ENCODE peak calls at places on chromosomes 5 and 9, in seven cellular contexts. One of them, this sample, is unnamed.

GRCh38 chr9:17219261-17219660 is 84.4 kb downstream of the CNTLN start:
- DNase-seq in neuronal stem cell: no peak
- DNase-seq in IMR-90: peak; percentile 10
- DNase-seq in mesendoderm: no peak
- DNase-seq in H9: no peak
- DNase-seq in mesenchymal stem cell: peak; percentile 5
- DNase-seq in trophoblast cell: peak; percentile 19
- DNase-seq in this sample: no peak

GRCh38 chr9:137461663-137462395 is 2.7 kb upstream of the NSMF start:
- DNase-seq in neuronal stem cell: no peak
- DNase-seq in IMR-90: no peak
- DNase-seq in mesendoderm: peak; percentile 82
- DNase-seq in H9: peak; percentile 94
- DNase-seq in mesenchymal stem cell: peak; percentile 43
- DNase-seq in trophoblast cell: peak; percentile 58
- DNase-seq in this sample: peak; percentile 66

GRCh38 chr5:7770436-7770835 is 80.5 kb downstream of the CFAP90 start:
- DNase-seq in neuronal stem cell: no peak
- DNase-seq in IMR-90: no peak
- DNase-seq in mesendoderm: no peak
- DNase-seq in H9: no peak
- DNase-seq in mesenchymal stem cell: no peak
- DNase-seq in trophoblast cell: no peak
- DNase-seq in this sample: no peak

GRCh38 chr5:36948041-36948440 is 71.5 kb downstream of the NIPBL start:
- DNase-seq in neuronal stem cell: no peak
- DNase-seq in IMR-90: peak; percentile 43
- DNase-seq in mesendoderm: no peak
- DNase-seq in H9: no peak
- DNase-seq in mesenchymal stem cell: peak; percentile 16
- DNase-seq in trophoblast cell: peak; percentile 31
- DNase-seq in this sample: no peak

GRCh38 chr9:33988219-33988890 is 60.3 kb downstream of the UBAP2 start:
- DNase-seq in neuronal stem cell: no peak
- DNase-seq in IMR-90: peak; percentile 43
- DNase-seq in mesendoderm: no peak
- DNase-seq in H9: no peak
- DNase-seq in mesenchymal stem cell: peak; percentile 5
- DNase-seq in trophoblast cell: no peak
- DNase-seq in this sample: no peak

GRCh38 chr5:87300744-87301143 is 33.1 kb downstream of the RASA1 start:
- DNase-seq in neuronal stem cell: no peak
- DNase-seq in IMR-90: peak; percentile 94
- DNase-seq in mesendoderm: peak; percentile 62
- DNase-seq in H9: no peak
- DNase-seq in mesenchymal stem cell: peak; percentile 94
- DNase-seq in trophoblast cell: peak; percentile 71
- DNase-seq in this sample: no peak

GRCh38 chr9:5499889-5500398 is 10.4 kb upstream of the PDCD1LG2 start:
- DNase-seq in neuronal stem cell: no peak
- DNase-seq in IMR-90: peak; percentile 68
- DNase-seq in mesendoderm: no peak
- DNase-seq in H9: no peak
- DNase-seq in mesenchymal stem cell: peak; percentile 42
- DNase-seq in trophoblast cell: no peak
- DNase-seq in this sample: no peak

GRCh38 chr9:134768332-134769083 is 112.1 kb upstream of the FCN2 start:
- DNase-seq in neuronal stem cell: no peak
- DNase-seq in IMR-90: no peak
- DNase-seq in mesendoderm: no peak
- DNase-seq in H9: no peak
- DNase-seq in mesenchymal stem cell: no peak
- DNase-seq in trophoblast cell: no peak
- DNase-seq in this sample: no peak

GRCh38 chr5:141039517-141039916 is 11.7 kb upstream of the PCDHB1 start:
- DNase-seq in neuronal stem cell: no peak
- DNase-seq in IMR-90: no peak
- DNase-seq in mesendoderm: peak; percentile 18
- DNase-seq in H9: no peak
- DNase-seq in mesenchymal stem cell: no peak
- DNase-seq in trophoblast cell: no peak
- DNase-seq in this sample: no peak

GRCh38 chr5:1232780-1233179 is 7.6 kb downstream of the SLC6A18 start:
- DNase-seq in neuronal stem cell: no peak
- DNase-seq in IMR-90: no peak
- DNase-seq in mesendoderm: no peak
- DNase-seq in H9: no peak
- DNase-seq in mesenchymal stem cell: no peak
- DNase-seq in trophoblast cell: no peak
- DNase-seq in this sample: no peak

GRCh38 chr5:54480296-54480695 is 24.8 kb downstream of the HSPB3 start:
- DNase-seq in neuronal stem cell: no peak
- DNase-seq in IMR-90: peak; percentile 23
- DNase-seq in mesendoderm: no peak
- DNase-seq in H9: no peak
- DNase-seq in mesenchymal stem cell: no peak
- DNase-seq in trophoblast cell: no peak
- DNase-seq in this sample: no peak

GRCh38 chr5:169116961-169117461 is 183.9 kb downstream of the SLIT3 start:
- DNase-seq in neuronal stem cell: no peak
- DNase-seq in IMR-90: no peak
- DNase-seq in mesendoderm: peak; percentile 92
- DNase-seq in H9: peak; percentile 87
- DNase-seq in mesenchymal stem cell: no peak
- DNase-seq in trophoblast cell: no peak
- DNase-seq in this sample: peak; percentile 43

GRCh38 chr9:112059145-112059979 is 115.7 kb downstream of the SUSD1 start:
- DNase-seq in neuronal stem cell: no peak
- DNase-seq in IMR-90: peak; percentile 92
- DNase-seq in mesendoderm: no peak
- DNase-seq in H9: no peak
- DNase-seq in mesenchymal stem cell: peak; percentile 94
- DNase-seq in trophoblast cell: peak; percentile 50
- DNase-seq in this sample: no peak

GRCh38 chr9:68669189-68669588 is 35.9 kb upstream of the PIP5K1B start:
- DNase-seq in neuronal stem cell: no peak
- DNase-seq in IMR-90: no peak
- DNase-seq in mesendoderm: no peak
- DNase-seq in H9: no peak
- DNase-seq in mesenchymal stem cell: no peak
- DNase-seq in trophoblast cell: no peak
- DNase-seq in this sample: no peak

GRCh38 chr5:34652916-34653315 is 3.2 kb upstream of the RAI14 start:
- DNase-seq in neuronal stem cell: no peak
- DNase-seq in IMR-90: peak; percentile 74
- DNase-seq in mesendoderm: no peak
- DNase-seq in H9: no peak
- DNase-seq in mesenchymal stem cell: no peak
- DNase-seq in trophoblast cell: no peak
- DNase-seq in this sample: no peak

GRCh38 chr9:106035810-106036209 is 341.5 kb downstream of the TMEM38B start:
- DNase-seq in neuronal stem cell: no peak
- DNase-seq in IMR-90: no peak
- DNase-seq in mesendoderm: no peak
- DNase-seq in H9: no peak
- DNase-seq in mesenchymal stem cell: no peak
- DNase-seq in trophoblast cell: no peak
- DNase-seq in this sample: no peak

GRCh38 chr5:116454417-116454927 is 120.2 kb downstream of the SEMA6A start:
- DNase-seq in neuronal stem cell: no peak
- DNase-seq in IMR-90: peak; percentile 92
- DNase-seq in mesendoderm: peak; percentile 47
- DNase-seq in H9: no peak
- DNase-seq in mesenchymal stem cell: peak; percentile 96
- DNase-seq in trophoblast cell: no peak
- DNase-seq in this sample: no peak

GRCh38 chr9:129318121-129319075 is 140.3 kb upstream of the IER5L start:
- DNase-seq in neuronal stem cell: no peak
- DNase-seq in IMR-90: no peak
- DNase-seq in mesendoderm: no peak
- DNase-seq in H9: peak; percentile 28
- DNase-seq in mesenchymal stem cell: peak; percentile 47
- DNase-seq in trophoblast cell: peak; percentile 98
- DNase-seq in this sample: no peak

DNA sequence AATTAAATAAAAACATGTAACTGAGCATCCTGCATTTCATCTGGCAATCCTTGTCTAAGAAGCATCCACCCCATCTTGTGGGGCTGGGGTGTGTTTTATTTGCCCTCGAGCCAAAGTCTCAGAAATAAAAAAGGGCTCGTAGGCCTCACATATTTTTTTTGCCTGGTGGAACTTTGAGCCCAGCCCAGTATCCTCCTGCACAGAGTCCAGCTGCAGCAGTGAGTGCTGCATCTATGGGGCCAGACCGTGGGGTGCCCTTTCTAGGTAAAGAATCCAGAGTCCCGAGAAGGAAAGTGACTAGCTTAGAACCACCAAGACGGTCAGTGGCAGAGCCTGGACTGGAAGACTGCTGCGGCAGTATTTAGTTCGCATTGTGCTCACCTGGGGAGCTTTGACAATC is 33.1 kb downstream of the NEURL1B start:
- DNase-seq in neuronal stem cell: no peak
- DNase-seq in IMR-90: no peak
- DNase-seq in mesendoderm: no peak
- DNase-seq in H9: no peak
- DNase-seq in mesenchymal stem cell: no peak
- DNase-seq in trophoblast cell: no peak
- DNase-seq in this sample: no peak
- H2BK5ac ChIP-seq in neuronal stem cell: no peak overlapping the region
- H2BK5ac ChIP-seq in IMR-90: no peak overlapping the region
- H2BK5ac ChIP-seq in mesendoderm: no peak overlapping the region
- H2BK5ac ChIP-seq in H9: no peak overlapping the region
- H2BK5ac ChIP-seq in mesenchymal stem cell: no peak overlapping the region
- H2BK5ac ChIP-seq in trophoblast cell: no peak overlapping the region
- H2BK5ac ChIP-seq in this sample: no peak overlapping the region

DNA sequence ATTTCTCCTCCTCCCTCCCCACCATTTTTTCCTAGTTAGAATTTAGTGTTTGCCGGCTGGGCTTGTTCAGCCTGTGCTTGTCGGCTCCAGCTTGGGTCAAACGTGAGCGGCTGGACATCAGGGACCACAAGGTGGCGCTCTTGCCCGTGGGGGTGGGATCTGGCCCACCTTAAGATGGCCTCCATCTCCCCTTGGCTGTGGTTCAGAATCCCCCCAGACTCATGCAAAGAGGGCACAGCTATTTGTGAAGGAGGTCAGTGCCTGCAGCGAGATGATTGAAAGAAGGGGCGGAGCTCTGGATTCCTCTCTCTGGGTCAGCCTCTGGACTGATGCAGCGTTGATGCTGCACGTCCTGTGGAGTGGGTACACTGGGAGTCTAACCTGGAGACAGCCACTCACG is 283.3 kb upstream of the TUT7 start:
- DNase-seq in neuronal stem cell: peak; percentile 89
- DNase-seq in IMR-90: peak; percentile 39
- DNase-seq in mesendoderm: peak; percentile 79
- DNase-seq in H9: peak; percentile 83
- DNase-seq in mesenchymal stem cell: no peak
- DNase-seq in trophoblast cell: peak; percentile 44
- DNase-seq in this sample: peak; percentile 92
- H2BK5ac ChIP-seq in neuronal stem cell: no peak overlapping the region
- H2BK5ac ChIP-seq in IMR-90: no peak overlapping the region
- H2BK5ac ChIP-seq in mesendoderm: no peak overlapping the region
- H2BK5ac ChIP-seq in H9: no peak overlapping the region
- H2BK5ac ChIP-seq in mesenchymal stem cell: no peak overlapping the region
- H2BK5ac ChIP-seq in trophoblast cell: no peak overlapping the region
- H2BK5ac ChIP-seq in this sample: no peak overlapping the region

DNA sequence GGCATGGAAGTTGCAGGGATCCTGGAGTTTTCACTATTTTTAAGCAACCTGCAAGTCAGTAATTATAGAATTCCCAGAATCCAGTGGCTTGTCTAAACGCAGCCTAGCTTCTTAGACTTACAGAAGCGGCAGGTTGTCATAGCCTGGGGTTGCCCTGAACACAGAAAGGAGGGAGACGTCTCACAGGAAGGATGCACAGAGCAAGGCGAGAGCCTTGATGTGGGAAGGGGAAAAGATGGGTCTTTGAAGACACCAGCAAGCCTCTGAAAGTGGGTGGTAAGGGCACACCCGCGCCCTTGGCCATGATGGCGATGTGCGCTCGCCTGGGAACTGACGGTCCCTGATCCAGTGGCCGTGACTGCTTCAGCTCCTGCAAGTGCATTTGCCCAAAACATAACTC is 17.2 kb downstream of the FBP1 start:
- DNase-seq in neuronal stem cell: no peak
- DNase-seq in IMR-90: no peak
- DNase-seq in mesendoderm: no peak
- DNase-seq in H9: no peak
- DNase-seq in mesenchymal stem cell: no peak
- DNase-seq in trophoblast cell: no peak
- DNase-seq in this sample: no peak
- H2BK5ac ChIP-seq in neuronal stem cell: peak overlapping the region; percentile 15
- H2BK5ac ChIP-seq in IMR-90: no peak overlapping the region
- H2BK5ac ChIP-seq in mesendoderm: no peak overlapping the region
- H2BK5ac ChIP-seq in H9: no peak overlapping the region
- H2BK5ac ChIP-seq in mesenchymal stem cell: no peak overlapping the region
- H2BK5ac ChIP-seq in trophoblast cell: no peak overlapping the region
- H2BK5ac ChIP-seq in this sample: no peak overlapping the region

DNA sequence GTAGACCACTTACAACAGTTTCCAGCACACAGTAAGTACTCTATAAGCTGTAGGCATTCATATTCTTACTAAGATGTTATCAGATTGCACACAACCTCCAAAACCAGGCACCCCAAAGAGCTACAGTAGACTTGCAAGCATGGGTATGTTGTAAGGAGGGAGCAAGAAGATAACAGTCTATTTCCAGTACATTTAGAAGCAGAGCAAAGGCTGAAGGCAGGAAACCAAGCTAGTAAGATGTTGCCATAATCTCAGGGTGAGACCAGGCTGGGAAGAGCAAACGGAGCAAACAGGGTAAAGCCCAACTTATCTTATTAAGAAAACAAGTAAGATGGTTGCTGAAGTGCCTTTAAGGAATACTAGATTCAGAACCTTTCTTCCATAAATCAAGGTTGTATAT is 161.1 kb downstream of the GLIS3 start:
- DNase-seq in neuronal stem cell: no peak
- DNase-seq in IMR-90: no peak
- DNase-seq in mesendoderm: no peak
- DNase-seq in H9: no peak
- DNase-seq in mesenchymal stem cell: peak; percentile 47
- DNase-seq in trophoblast cell: no peak
- DNase-seq in this sample: no peak
- H2BK5ac ChIP-seq in neuronal stem cell: no peak overlapping the region
- H2BK5ac ChIP-seq in IMR-90: peak overlapping the region; percentile 97
- H2BK5ac ChIP-seq in mesendoderm: no peak overlapping the region
- H2BK5ac ChIP-seq in H9: no peak overlapping the region
- H2BK5ac ChIP-seq in mesenchymal stem cell: peak overlapping the region; percentile 11
- H2BK5ac ChIP-seq in trophoblast cell: no peak overlapping the region
- H2BK5ac ChIP-seq in this sample: no peak overlapping the region

This sample was measured in H1.